ENCODE peak calls at places on chromosomes 3 and 15, in eight cellular contexts. S is fibroblast of the aortic adventitia; T is activated gamma-delta T cell treated with Interleukin-2 at 50 U/mL for 16 hours; J is H9; O is cardiac fibroblast; W is effector memory CD4-positive, alpha-beta T cell; K is NCI-H510A; Q is myocyte. G is an unnamed sample.

GRCh38 chr3:73192036-73192738 is 130.7 kb downstream of the EBLN2 start:
- DNase-seq in Q (no peak), J (peak; percentile 76), S (no peak), K (no peak), O (no peak), T (no peak), W (no peak), G (peak; percentile 62)

GRCh38 chr15:92616621-92617179 is 38.9 kb downstream of the FAM174B start:
- DNase-seq in J (no peak), T (no peak), O (no peak), S (no peak), Q (peak; percentile 47), W (no peak), K (no peak), G (peak; percentile 22)

GRCh38 chr3:13518516-13519351 is 30.2 kb upstream of the FBLN2 start:
- DNase-seq in Q (no peak), J (no peak), T (no peak), W (no peak), O (no peak), S (peak; percentile 77), K (no peak), G (no peak)

GRCh38 chr3:193805448-193805847 is 212.4 kb downstream of the OPA1 start:
- DNase-seq in K (peak; percentile 53), T (no peak), S (peak; percentile 72), J (no peak), W (no peak), Q (peak; percentile 72), O (peak; percentile 95), G (no peak)

GRCh38 chr3:18423401-18424212 is 1.5 kb downstream of the SATB1 start:
- DNase-seq in W (peak; percentile 3), T (peak; percentile 17), S (peak; percentile 68), Q (peak; percentile 72), O (peak; percentile 71), J (peak; percentile 37), K (no peak), G (peak; percentile 34)

GRCh38 chr3:123320224-123320623 is 118.5 kb downstream of the SEC22A start:
- DNase-seq in W (no peak), T (no peak), O (no peak), J (no peak), Q (no peak), S (no peak), K (no peak), G (no peak)

GRCh38 chr15:80694624-80695098 is 449 bp upstream of the ABHD17C start:
- DNase-seq in W (peak; percentile 5), S (peak; percentile 63), Q (peak; percentile 34), J (peak; percentile 39), K (no peak), T (peak; percentile 20), O (peak; percentile 50), G (no peak)

GRCh38 chr3:142356818-142357217 is 91.0 kb downstream of the XRN1 start:
- DNase-seq in T (no peak), K (no peak), W (no peak), Q (no peak), J (no peak), O (no peak), S (no peak), G (no peak)

GRCh38 chr3:149455989-149456388 is 18.5 kb upstream of the TM4SF4 start:
- DNase-seq in Q (no peak), T (no peak), K (no peak), S (no peak), O (no peak), J (no peak), W (no peak), G (no peak)

GRCh38 chr3:59270921-59271320 is 221.1 kb upstream of the CFAP20DC start:
- DNase-seq in O (no peak), T (no peak), W (no peak), Q (no peak), J (no peak), S (no peak), K (no peak), G (no peak)

GRCh38 chr3:46895204-46895660 is 17.7 kb downstream of the PTH1R start:
- DNase-seq in S (peak; percentile 53), T (peak; percentile 81), Q (peak; percentile 59), O (peak; percentile 60), K (no peak), J (no peak), W (peak; percentile 53), G (peak; percentile 60)

GRCh38 chr15:57596301-57596855 is 4.7 kb downstream of the MYZAP start:
- DNase-seq in O (no peak), J (no peak), T (no peak), S (no peak), K (no peak), W (no peak), Q (peak; percentile 81), G (no peak)

GRCh38 chr3:138180375-138181029 is 5.8 kb upstream of the DBR1 start:
- DNase-seq in K (no peak), W (no peak), O (peak; percentile 66), T (peak; percentile 19), S (peak; percentile 64), Q (peak; percentile 29), J (no peak), G (no peak)

G was measured in ELF-1.